ENCODE peak calls at places on chromosomes 13 and 19, in seven cellular contexts. M is psoas muscle, C is RPMI8226, W is AG09309, T is head of caudate nucleus, J is OCI-LY7, V is AML-193. O is an unnamed sample.

GRCh38 chr19:5865772-5866171 is 4.6 kb downstream of the FUT5 start:
- DNase-seq in W (no peak), M (no peak), V (no peak), T (no peak), C (no peak), J (no peak), O (no peak)

GRCh38 chr13:53953205-53953604 is 924.6 kb downstream of the OLFM4 start:
- DNase-seq in W (no peak), T (no peak), M (no peak), C (no peak), J (no peak), V (no peak), O (no peak)

GRCh38 chr13:33725340-33725739 is 92.6 kb upstream of the RFC3 start:
- DNase-seq in C (no peak), J (no peak), V (no peak), M (no peak), T (no peak), W (no peak), O (no peak)

GRCh38 chr19:5627395-5627904 is 4.6 kb downstream of the SAFB start:
- DNase-seq in C (no peak), W (no peak), V (peak), M (peak), J (peak), T (peak), O (peak)

GRCh38 chr13:75704942-75705320 is 68.8 kb downstream of the LMO7 start:
- DNase-seq in V (no peak), C (no peak), J (no peak), W (no peak), T (no peak), M (no peak), O (no peak)

GRCh38 chr13:98853791-98854191 is 101.3 kb upstream of the SLC15A1 start:
- DNase-seq in V (no peak), T (no peak), W (peak), J (no peak), C (peak), M (no peak), O (no peak)

GRCh38 chr19:720691-721160 is 12.0 kb downstream of the PALM start:
- DNase-seq in V (no peak), J (no peak), M (no peak), T (peak), W (no peak), C (no peak), O (no peak)

GRCh38 chr13:50016421-50016820 is 1.2 kb downstream of the KCNRG start:
- DNase-seq in M (no peak), V (no peak), W (peak), J (no peak), C (no peak), T (no peak), O (no peak)

GRCh38 chr19:49861541-49862410 is 5.6 kb downstream of the PNKP start:
- DNase-seq in T (no peak), W (no peak), C (no peak), V (no peak), M (no peak), J (no peak), O (peak)

GRCh38 chr13:21641629-21642028 is 29.2 kb upstream of the FGF9 start:
- DNase-seq in V (no peak), W (no peak), J (no peak), T (no peak), C (no peak), M (no peak), O (no peak)

GRCh38 chr19:29505034-29505824 is 20.6 kb upstream of the VSTM2B start:
- DNase-seq in W (no peak), T (peak), M (no peak), J (no peak), C (no peak), V (no peak), O (no peak)

GRCh38 chr13:25111557-25111956 is 15.6 kb downstream of the PABPC3 start:
- DNase-seq in M (no peak), C (no peak), W (no peak), V (no peak), T (no peak), J (no peak), O (no peak)

GRCh38 chr19:57269515-57270250 is 10.6 kb upstream of the ZNF460 start:
- DNase-seq in C (no peak), J (peak), W (peak), T (no peak), V (no peak), M (no peak), O (peak)

GRCh38 chr19:18287836-18288772 is 6.7 kb upstream of the JUND start:
- DNase-seq in V (no peak), C (no peak), W (no peak), J (no peak), M (no peak), T (no peak), O (no peak)

GRCh38 chr19:1220452-1221037 is 15.0 kb downstream of the STK11 start:
- DNase-seq in C (no peak), M (no peak), V (no peak), T (no peak), W (no peak), J (peak), O (no peak)

GRCh38 chr13:32033744-32034143 is 2.2 kb downstream of the FRY start:
- DNase-seq in J (no peak), C (no peak), W (no peak), M (no peak), V (peak), T (no peak), O (no peak)

GRCh38 chr13:105603283-105603682 is 932.2 kb downstream of the EFNB2 start:
- DNase-seq in M (no peak), J (no peak), T (no peak), C (no peak), V (no peak), W (no peak), O (no peak)

GRCh38 chr19:13689050-13689449 is 75.3 kb upstream of the MRI1 start:
- DNase-seq in V (no peak), T (peak), C (peak), W (no peak), M (no peak), J (peak), O (peak)

GRCh38 chr19:45779231-45780145 is 2.8 kb downstream of the DMPK start:
- DNase-seq in W (no peak), T (no peak), C (peak), M (peak), J (peak), V (no peak), O (peak)

GRCh38 chr13:47904239-47904638 is 96.8 kb downstream of the SUCLA2 start:
- DNase-seq in V (peak), C (peak), J (no peak), T (no peak), W (no peak), M (no peak), O (no peak)

GRCh38 chr13:110419391-110419791 is 112.3 kb downstream of the COL4A2 start:
- DNase-seq in V (no peak), W (no peak), C (no peak), M (no peak), J (no peak), T (no peak), O (no peak)

GRCh38 chr19:20964798-20965197 is 41.7 kb downstream of the ZNF85 start:
- DNase-seq in V (no peak), J (peak), C (peak), M (no peak), T (no peak), W (no peak), O (peak)

GRCh38 chr13:96650301-96650886 is 343.9 kb downstream of the OXGR1 start:
- DNase-seq in T (no peak), W (no peak), J (no peak), C (peak), V (no peak), M (no peak), O (peak)

GRCh38 chr19:47226426-47227346 is 4.3 kb downstream of the BBC3 start:
- DNase-seq in W (no peak), V (peak), M (peak), J (peak), T (peak), C (peak), O (peak)

GRCh38 chr19:7994114-7994513 is 11.3 kb downstream of the ELAVL1 start:
- DNase-seq in M (no peak), W (no peak), V (no peak), C (no peak), T (no peak), J (peak), O (peak)

GRCh38 chr13:98707309-98707999 is 45.0 kb downstream of the SLC15A1 start:
- DNase-seq in M (no peak), W (no peak), J (peak), C (no peak), T (no peak), V (no peak), O (no peak)

GRCh38 chr19:50926144-50926543 is 14.9 kb upstream of the KLK4 start:
- DNase-seq in C (no peak), V (no peak), J (no peak), M (no peak), T (no peak), W (no peak), O (no peak)

GRCh38 chr19:7916137-7916907 is 1.7 kb downstream of the TGFBR3L start:
- DNase-seq in M (no peak), T (no peak), J (peak), W (no peak), V (no peak), C (peak), O (peak)

GRCh38 chr13:96020155-96020575 is 33.0 kb downstream of the UGGT2 start:
- DNase-seq in J (peak), T (peak), C (peak), W (peak), V (peak), M (no peak), O (peak)

GRCh38 chr13:41352935-41353801 is 42.1 kb downstream of the NAA16 start:
- DNase-seq in J (peak), T (peak), W (no peak), M (no peak), C (peak), V (peak), O (peak)

GRCh38 chr13:53490732-53491131 is 462.1 kb downstream of the OLFM4 start:
- DNase-seq in M (no peak), T (no peak), J (no peak), C (no peak), V (no peak), W (no peak), O (no peak)

GRCh38 chr13:20993211-20993610 is 68.2 kb downstream of the LATS2 start:
- DNase-seq in T (no peak), J (no peak), W (no peak), C (no peak), M (no peak), V (no peak), O (no peak)

GRCh38 chr19:30226464-30227070 is 145.6 kb upstream of the ZNF536 start:
- DNase-seq in C (no peak), W (no peak), T (peak), J (no peak), M (no peak), V (no peak), O (no peak)

GRCh38 chr13:67138937-67139336 is 91.2 kb downstream of the PCDH9 start:
- DNase-seq in C (no peak), M (no peak), V (no peak), W (no peak), J (no peak), T (no peak), O (no peak)

GRCh38 chr13:93151277-93151676 is 75.3 kb upstream of the GPC6 start:
- DNase-seq in M (no peak), J (no peak), W (peak), C (no peak), T (no peak), V (peak), O (no peak)

GRCh38 chr19:58581227-58582141 is 8.3 kb upstream of the MZF1 start:
- DNase-seq in V (no peak), T (peak), C (peak), M (peak), J (peak), W (peak), O (peak)

GRCh38 chr13:43698743-43699142 is 88.0 kb downstream of the ENOX1 start:
- DNase-seq in T (no peak), C (no peak), M (no peak), W (no peak), J (no peak), V (no peak), O (no peak)

GRCh38 chr19:33734913-33735312 is 61.8 kb upstream of the KCTD15 start:
- DNase-seq in J (no peak), C (no peak), V (no peak), M (no peak), T (peak), W (no peak), O (no peak)

GRCh38 chr19:52724701-52725514 is 9.9 kb downstream of the ZNF611 start:
- DNase-seq in C (no peak), M (no peak), J (no peak), T (no peak), V (no peak), W (no peak), O (no peak)

GRCh38 chr13:46472384-46472783 is 80.6 kb upstream of the LRCH1 start:
- DNase-seq in T (no peak), M (no peak), W (no peak), C (no peak), V (no peak), J (no peak), O (no peak)

O was measured in NAMALWA.